ENCODE peak calls at places on chromosome 6, in five cellular contexts. V is dorsolateral prefrontal cortex, W is brain microvascular endothelial cell, C is fibroblast of lung, F is left ventricle myocardium inferior. X is an unnamed sample.

GRCh38 chr6:1178590-1178989 is 133.3 kb upstream of the FOXQ1 start:
- DNase-seq in V (no peak), W (no peak), C (no peak), F (no peak), X (no peak)

GRCh38 chr6:151181701-151182367 is 57.9 kb upstream of the AKAP12 start:
- DNase-seq in V (no peak), W (no peak), C (peak), F (no peak), X (peak)

GRCh38 chr6:39314273-39314790 is at the start of gene KCNK17:
- DNase-seq in V (no peak), W (no peak), C (no peak), F (no peak), X (no peak)

GRCh38 chr6:10276106-10276505 is 138.8 kb downstream of the TFAP2A start:
- DNase-seq in V (no peak), W (no peak), C (peak), F (no peak), X (peak)

GRCh38 chr6:16676978-16677377 is 84.3 kb downstream of the ATXN1 start:
- DNase-seq in V (no peak), W (peak), C (peak), F (no peak), X (peak)

GRCh38 chr6:86407128-86407527 is 530.2 kb upstream of the HTR1E start:
- DNase-seq in V (no peak), W (no peak), C (no peak), F (no peak), X (no peak)

GRCh38 chr6:89961481-89961880 is 67.2 kb downstream of the GJA10 start:
- DNase-seq in V (no peak), W (no peak), C (no peak), F (no peak), X (no peak)

GRCh38 chr6:108029226-108029921 is 45.2 kb downstream of the OSTM1 start:
- DNase-seq in V (no peak), W (no peak), C (no peak), F (no peak), X (no peak)

GRCh38 chr6:35083507-35083906 is 57.6 kb downstream of the TCP11 start:
- DNase-seq in V (no peak), W (no peak), C (no peak), F (no peak), X (no peak)

GRCh38 chr6:56692586-56693245 is 50.0 kb upstream of the DST start:
- DNase-seq in V (no peak), W (no peak), C (peak), F (no peak), X (peak)

GRCh38 chr6:33417127-33417902 is 592 bp downstream of the CUTA start:
- DNase-seq in V (no peak), W (peak), C (peak), F (no peak), X (peak)

GRCh38 chr6:104653786-104654185 is 205.9 kb downstream of the HACE1 start:
- DNase-seq in V (no peak), W (no peak), C (no peak), F (no peak), X (no peak)

GRCh38 chr6:74447013-74447412 is 751.0 kb downstream of the CD109 start:
- DNase-seq in V (no peak), W (peak), C (peak), F (no peak), X (peak)

GRCh38 chr6:41503435-41503768 is 42.8 kb upstream of the FOXP4 start:
- DNase-seq in V (no peak), W (no peak), C (no peak), F (no peak), X (no peak)

GRCh38 chr6:766625-767024 is 73.7 kb upstream of the EXOC2 start:
- DNase-seq in V (no peak), W (no peak), C (no peak), F (no peak), X (no peak)

GRCh38 chr6:71157350-71157749 is 131.3 kb upstream of the OGFRL1 start:
- DNase-seq in V (no peak), W (no peak), C (no peak), F (no peak), X (no peak)

GRCh38 chr6:116280161-116280959 is 630 bp upstream of the TSPYL1 start:
- DNase-seq in V (no peak), W (no peak), C (no peak), F (no peak), X (peak)

GRCh38 chr6:33877982-33878381 is 74.2 kb upstream of the MLN start:
- DNase-seq in V (no peak), W (no peak), C (no peak), F (no peak), X (no peak)

GRCh38 chr6:40232698-40233097 is 298.4 kb upstream of the MOCS1 start:
- DNase-seq in V (no peak), W (no peak), C (no peak), F (no peak), X (no peak)

GRCh38 chr6:52415917-52416628 is 4.1 kb upstream of the EFHC1 start:
- DNase-seq in V (no peak), W (no peak), C (peak), F (no peak), X (peak)

GRCh38 chr6:3233321-3233720 is 5.9 kb upstream of the TUBB2B start:
- DNase-seq in V (no peak), W (no peak), C (no peak), F (no peak), X (no peak)

GRCh38 chr6:82056567-82056966 is 191.0 kb downstream of the IBTK start:
- DNase-seq in V (no peak), W (no peak), C (no peak), F (no peak), X (no peak)

GRCh38 chr6:167550936-167551633 is 226.2 kb downstream of the TTLL2 start:
- DNase-seq in V (peak), W (no peak), C (no peak), F (peak), X (peak)

GRCh38 chr6:145547596-145548325 is 187.6 kb downstream of the EPM2A start:
- DNase-seq in V (no peak), W (no peak), C (peak), F (no peak), X (no peak)

DNA sequence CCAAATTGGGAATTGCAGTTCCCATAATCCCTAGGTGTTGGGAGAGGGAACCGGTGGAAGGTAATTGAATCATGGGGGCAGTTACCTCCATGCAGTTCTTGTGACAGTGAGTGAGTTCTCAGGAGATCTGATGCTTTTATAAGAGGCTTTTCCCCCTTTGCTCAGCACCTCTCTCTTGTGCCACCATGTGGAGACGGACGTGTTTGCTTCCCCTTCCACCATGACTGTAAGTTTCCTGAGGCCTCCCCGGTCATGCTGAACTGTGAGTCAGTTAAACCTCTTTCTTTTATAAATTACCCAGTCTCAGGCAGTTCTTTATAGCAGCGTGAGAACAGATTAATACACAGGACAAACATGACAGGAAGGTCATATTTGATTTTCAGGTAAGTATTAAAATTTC is 25.3 kb upstream of the HECA start:
- DNase-seq in V (no peak), W (peak), C (peak), F (no peak), X (peak)
- TF ChIP-seq CTCF in V (no peak), W (peak), C (no peak), F (peak), X (peak)

GRCh38 chr6:144012534-144012933 is 4.5 kb upstream of the PLAGL1 start:
- DNase-seq in V (no peak), W (peak), C (peak), F (no peak), X (peak)

GRCh38 chr6:144007779-144008500 is at the start of gene PLAGL1:
- DNase-seq in V (peak), W (peak), C (peak), F (peak), X (peak)

GRCh38 chr6:144007455-144007778 is 642 bp downstream of the PLAGL1 start:
- DNase-seq in V (no peak), W (no peak), C (no peak), F (no peak), X (no peak)

GRCh38 chr6:144006731-144007454 is 1.2 kb downstream of the PLAGL1 start:
- DNase-seq in V (no peak), W (peak), C (peak), F (no peak), X (peak)

DNA sequence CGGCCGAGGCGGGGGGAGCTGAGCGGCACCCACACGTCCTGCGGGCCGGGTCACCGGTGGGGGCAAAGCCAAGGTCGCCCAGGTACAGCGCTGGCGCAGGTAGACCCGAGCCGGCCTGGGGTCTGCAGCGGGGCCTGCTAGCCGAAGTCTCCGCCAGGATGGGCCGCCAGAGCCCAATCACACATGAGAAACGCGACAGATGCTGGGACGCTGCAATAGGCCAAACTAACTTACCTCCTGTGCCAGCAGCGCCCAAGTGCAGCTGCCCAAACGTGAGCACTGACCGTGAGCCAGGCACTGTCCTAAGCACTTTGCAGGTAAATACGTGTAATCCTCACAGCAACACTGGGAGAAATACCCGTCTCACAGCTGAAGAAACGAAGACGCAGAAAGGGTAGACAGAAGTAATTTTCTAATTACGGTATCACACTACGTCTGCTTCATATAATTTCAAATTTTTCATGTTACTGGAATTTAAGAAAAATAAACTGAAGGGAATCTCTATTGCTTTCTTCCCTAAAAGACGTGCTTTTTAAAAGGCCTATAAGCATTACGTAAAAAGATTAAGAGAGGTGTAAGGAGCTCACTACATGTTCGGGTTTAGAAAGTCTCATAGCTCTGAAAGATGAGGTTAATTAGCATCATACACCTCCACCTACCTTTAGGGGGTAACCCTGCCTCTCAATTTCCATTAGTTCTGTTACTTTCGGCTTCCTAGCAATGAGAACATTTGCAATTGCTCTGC is 614 bp upstream of the PLAGL1 start:
- DNase-seq in V (no peak), W (no peak), C (no peak), F (no peak), X (no peak)
- H3K4me3 ChIP-seq in V (peak), W (peak), C (no peak), F (peak), X (peak)

GRCh38 chr6:45377555-45378323 is at the start of gene SUPT3H:
- DNase-seq in V (peak), W (peak), C (peak), F (peak), X (peak)
- TF ChIP-seq CTCF in V (peak), W (peak), C (peak), F (peak), X (no peak)

DNA sequence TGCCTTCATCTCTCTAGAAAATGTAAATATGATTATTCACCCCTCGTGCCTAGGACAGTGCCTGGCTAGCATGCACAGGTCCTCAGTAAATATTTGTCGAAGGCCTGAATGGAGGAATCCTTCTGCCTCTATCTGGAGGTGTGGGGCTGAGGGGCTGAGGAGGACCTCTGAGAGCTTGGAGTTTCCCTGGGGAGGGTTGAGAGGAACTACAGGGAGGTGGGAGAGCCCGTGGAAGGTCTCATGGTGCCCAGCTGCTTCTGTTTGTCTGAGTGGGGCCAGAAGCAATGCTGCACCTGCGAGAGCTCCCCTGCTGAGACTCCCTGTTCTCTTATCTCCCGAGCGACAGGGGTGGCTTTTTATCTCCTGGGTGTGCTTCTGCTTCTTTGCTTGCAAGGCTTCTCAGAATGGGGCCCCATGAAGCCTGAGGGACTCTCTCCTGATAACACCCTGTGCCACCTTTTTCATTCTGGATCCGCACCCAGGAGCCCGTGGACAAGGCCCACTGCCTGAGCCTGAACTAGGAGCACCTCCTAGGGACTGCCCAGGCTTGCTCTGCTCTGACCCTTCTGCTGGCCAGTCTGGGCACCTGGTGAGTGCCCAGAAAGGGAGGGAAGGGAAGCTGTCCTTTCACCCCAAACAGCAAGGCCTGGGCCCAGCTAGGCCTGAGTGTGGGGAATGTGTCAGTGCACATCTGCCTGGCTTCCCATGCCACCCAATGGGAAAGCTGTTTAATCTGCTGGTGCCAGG is 2.4 kb downstream of the SLC29A1 start:
- DNase-seq in V (no peak), W (no peak), C (no peak), F (no peak), X (no peak)
- H3K4me3 ChIP-seq in V (no peak), W (no peak), C (no peak), F (peak), X (no peak)

X was measured in cardiac fibroblast.